ENCODE peak calls at places on chromosome 21, in seven cellular contexts. One of them, this sample, is unnamed.

GRCh38 chr21:31476551-31477120 is 132.6 kb upstream of the TIAM1 start:
- DNase-seq in cortex of kidney: no peak
- DNase-seq in activated CD4-positive, alpha-beta memory T cell treated with anti-CD3 and anti-CD28 coated beads, Interleukin-2, amount 10 ng/mL, durations not matched to agents 7 days and 5 days: no peak
- DNase-seq in glomerular endothelial cell: no peak
- DNase-seq in HuH-7: no peak
- DNase-seq in spleen: no peak
- DNase-seq in ELR: peak
- DNase-seq in this sample: no peak

GRCh38 chr21:46667735-46668380 is 32.4 kb downstream of the PRMT2 start:
- DNase-seq in cortex of kidney: no peak
- DNase-seq in activated CD4-positive, alpha-beta memory T cell treated with anti-CD3 and anti-CD28 coated beads, Interleukin-2, amount 10 ng/mL, durations not matched to agents 7 days and 5 days: no peak
- DNase-seq in spleen: no peak
- DNase-seq in ELR: peak
- DNase-seq in HuH-7: peak
- DNase-seq in glomerular endothelial cell: no peak
- DNase-seq in this sample: peak

GRCh38 chr21:33025106-33025470 is 647 bp upstream of the OLIG2 start:
- DNase-seq in HuH-7: no peak
- DNase-seq in activated CD4-positive, alpha-beta memory T cell treated with anti-CD3 and anti-CD28 coated beads, Interleukin-2, amount 10 ng/mL, durations not matched to agents 7 days and 5 days: no peak
- DNase-seq in glomerular endothelial cell: no peak
- DNase-seq in ELR: no peak
- DNase-seq in spleen: no peak
- DNase-seq in cortex of kidney: no peak
- DNase-seq in this sample: no peak

GRCh38 chr21:45029298-45029967 is 44.9 kb upstream of the ADARB1 start:
- DNase-seq in spleen: peak
- DNase-seq in glomerular endothelial cell: no peak
- DNase-seq in HuH-7: no peak
- DNase-seq in activated CD4-positive, alpha-beta memory T cell treated with anti-CD3 and anti-CD28 coated beads, Interleukin-2, amount 10 ng/mL, durations not matched to agents 7 days and 5 days: no peak
- DNase-seq in ELR: no peak
- DNase-seq in cortex of kidney: no peak
- DNase-seq in this sample: no peak

GRCh38 chr21:18245493-18245967 is 897 bp downstream of the CHODL start:
- DNase-seq in spleen: no peak
- DNase-seq in HuH-7: peak
- DNase-seq in activated CD4-positive, alpha-beta memory T cell treated with anti-CD3 and anti-CD28 coated beads, Interleukin-2, amount 10 ng/mL, durations not matched to agents 7 days and 5 days: no peak
- DNase-seq in cortex of kidney: no peak
- DNase-seq in ELR: no peak
- DNase-seq in glomerular endothelial cell: no peak
- DNase-seq in this sample: peak

GRCh38 chr21:28908351-28908750 is 84.3 kb downstream of the LTN1 start:
- DNase-seq in cortex of kidney: no peak
- DNase-seq in ELR: no peak
- DNase-seq in spleen: no peak
- DNase-seq in glomerular endothelial cell: no peak
- DNase-seq in activated CD4-positive, alpha-beta memory T cell treated with anti-CD3 and anti-CD28 coated beads, Interleukin-2, amount 10 ng/mL, durations not matched to agents 7 days and 5 days: no peak
- DNase-seq in HuH-7: no peak
- DNase-seq in this sample: peak

GRCh38 chr21:36320421-36321324 is 676 bp downstream of the MORC3 start:
- DNase-seq in HuH-7: peak
- DNase-seq in activated CD4-positive, alpha-beta memory T cell treated with anti-CD3 and anti-CD28 coated beads, Interleukin-2, amount 10 ng/mL, durations not matched to agents 7 days and 5 days: peak
- DNase-seq in glomerular endothelial cell: no peak
- DNase-seq in spleen: peak
- DNase-seq in cortex of kidney: no peak
- DNase-seq in ELR: peak
- DNase-seq in this sample: peak

GRCh38 chr21:34031835-34032370 is 41.5 kb upstream of the MRPS6 start:
- DNase-seq in spleen: no peak
- DNase-seq in HuH-7: no peak
- DNase-seq in glomerular endothelial cell: no peak
- DNase-seq in activated CD4-positive, alpha-beta memory T cell treated with anti-CD3 and anti-CD28 coated beads, Interleukin-2, amount 10 ng/mL, durations not matched to agents 7 days and 5 days: peak
- DNase-seq in ELR: no peak
- DNase-seq in cortex of kidney: no peak
- DNase-seq in this sample: no peak

GRCh38 chr21:21268061-21268471 is 269.9 kb downstream of the NCAM2 start:
- DNase-seq in cortex of kidney: no peak
- DNase-seq in ELR: peak
- DNase-seq in spleen: no peak
- DNase-seq in activated CD4-positive, alpha-beta memory T cell treated with anti-CD3 and anti-CD28 coated beads, Interleukin-2, amount 10 ng/mL, durations not matched to agents 7 days and 5 days: no peak
- DNase-seq in HuH-7: no peak
- DNase-seq in glomerular endothelial cell: no peak
- DNase-seq in this sample: no peak

GRCh38 chr21:44463716-44464115 is 8.4 kb downstream of the LRRC3 start:
- DNase-seq in ELR: no peak
- DNase-seq in cortex of kidney: no peak
- DNase-seq in HuH-7: no peak
- DNase-seq in spleen: peak
- DNase-seq in activated CD4-positive, alpha-beta memory T cell treated with anti-CD3 and anti-CD28 coated beads, Interleukin-2, amount 10 ng/mL, durations not matched to agents 7 days and 5 days: no peak
- DNase-seq in glomerular endothelial cell: no peak
- DNase-seq in this sample: no peak

This sample was measured in kidney tubule cell.